ENCODE peak calls at places on chromosomes 1 and 21, in ten cellular contexts. Z is AG04450; P is A549; B is CD8-positive, alpha-beta memory T cell; X is PC-3; J is left ventricle myocardium inferior; Q is hepatocyte; F is neural progenitor cell; D is effector memory CD4-positive, alpha-beta T cell; C is mammary epithelial cell. A is an unnamed sample. For H3K9me3, the result is how much of the 10 kb centered on the place peaks cover.

GRCh38 chr1:234972411-234973191 is 156.0 kb downstream of the TOMM20 start:
- DNase-seq in Z (no peak), P (no peak), B (peak), X (no peak), J (no peak), Q (no peak), F (no peak), D (no peak), C (no peak), A (no peak)

GRCh38 chr1:178898401-178898800 is 27.5 kb upstream of the ANGPTL1 start:
- DNase-seq in Z (no peak), P (no peak), B (no peak), X (no peak), J (no peak), Q (no peak), F (no peak), D (no peak), C (no peak), A (no peak)

GRCh38 chr1:226662704-226663326 is 76.3 kb downstream of the ITPKB start:
- DNase-seq in Z (peak), P (peak), B (peak), X (peak), J (peak), Q (peak), F (no peak), D (peak), C (peak), A (peak)

GRCh38 chr1:204065986-204066300 is 7.0 kb upstream of the SOX13 start:
- DNase-seq in Z (no peak), P (no peak), B (no peak), X (no peak), J (no peak), Q (no peak), F (no peak), D (no peak), C (no peak), A (no peak)

GRCh38 chr1:103525114-103525606 is 339 bp upstream of the RNPC3 start:
- DNase-seq in Z (no peak), P (peak), B (peak), X (peak), J (no peak), Q (peak), F (peak), D (peak), C (peak), A (no peak)

GRCh38 chr1:8378202-8378601 is 60.3 kb downstream of the SLC45A1 start:
- DNase-seq in Z (peak), P (no peak), B (no peak), X (no peak), J (no peak), Q (no peak), F (no peak), D (no peak), C (no peak), A (no peak)

GRCh38 chr1:100606438-100606837 is 68.5 kb downstream of the GPR88 start:
- DNase-seq in Z (no peak), P (peak), B (no peak), X (peak), J (peak), Q (peak), F (peak), D (no peak), C (peak), A (no peak)

GRCh38 chr1:245148069-245148468 is 6.7 kb upstream of the KIF26B start:
- DNase-seq in Z (no peak), P (no peak), B (no peak), X (no peak), J (no peak), Q (no peak), F (no peak), D (no peak), C (no peak), A (no peak)

GRCh38 chr1:15883326-15883725 is 35.8 kb downstream of the SPEN start:
- DNase-seq in Z (no peak), P (no peak), B (no peak), X (no peak), J (no peak), Q (no peak), F (no peak), D (no peak), C (no peak), A (no peak)

GRCh38 chr1:213989071-213989739 is 1.4 kb downstream of the PROX1 start:
- DNase-seq in Z (no peak), P (no peak), B (no peak), X (no peak), J (no peak), Q (peak), F (peak), D (no peak), C (no peak), A (no peak)

GRCh38 chr1:198167436-198167934 is 10.7 kb downstream of the NEK7 start:
- DNase-seq in Z (no peak), P (no peak), B (peak), X (peak), J (no peak), Q (no peak), F (no peak), D (no peak), C (peak), A (no peak)

GRCh38 chr1:240254778-240255291 is 163.2 kb downstream of the FMN2 start:
- DNase-seq in Z (no peak), P (no peak), B (no peak), X (no peak), J (no peak), Q (no peak), F (peak), D (no peak), C (no peak), A (no peak)

GRCh38 chr1:230915079-230915478 is 46.8 kb upstream of the C1orf198 start:
- DNase-seq in Z (no peak), P (no peak), B (no peak), X (no peak), J (no peak), Q (peak), F (no peak), D (no peak), C (peak), A (no peak)

GRCh38 chr1:24501371-24502167 is 1.1 kb upstream of the RCAN3 start:
- DNase-seq in Z (no peak), P (peak), B (peak), X (peak), J (no peak), Q (peak), F (no peak), D (no peak), C (peak), A (peak)

GRCh38 chr1:223007250-223007649 is 135.8 kb downstream of the TLR5 start:
- DNase-seq in Z (no peak), P (no peak), B (no peak), X (no peak), J (no peak), Q (no peak), F (no peak), D (no peak), C (no peak), A (no peak)

GRCh38 chr21:25636727-25637126 is 2.3 kb upstream of the JAM2 start:
- DNase-seq in Z (no peak), P (no peak), B (no peak), X (no peak), J (no peak), Q (no peak), F (no peak), D (no peak), C (no peak), A (no peak)

GRCh38 chr1:200929530-200930278 is 35.0 kb downstream of the INAVA start:
- DNase-seq in Z (no peak), P (no peak), B (no peak), X (no peak), J (no peak), Q (no peak), F (no peak), D (no peak), C (no peak), A (no peak)

GRCh38 chr21:31132574-31133242 is 94.4 kb upstream of the KRTAP19-8 start:
- DNase-seq in Z (no peak), P (no peak), B (peak), X (no peak), J (no peak), Q (no peak), F (no peak), D (peak), C (no peak), A (no peak)

GRCh38 chr1:54310439-54311328 is 95.5 kb downstream of the SSBP3 start:
- DNase-seq in Z (no peak), P (peak), B (no peak), X (peak), J (peak), Q (peak), F (peak), D (no peak), C (peak), A (no peak)

GRCh38 chr1:25065246-25066238 is 135.5 kb upstream of the RUNX3 start:
- DNase-seq in Z (no peak), P (no peak), B (peak), X (no peak), J (no peak), Q (no peak), F (no peak), D (no peak), C (no peak), A (no peak)

GRCh38 chr1:200410566-200410878 is 686 bp upstream of the ZNF281 start:
- DNase-seq in Z (no peak), P (no peak), B (peak), X (peak), J (no peak), Q (peak), F (peak), D (no peak), C (peak), A (no peak)

GRCh38 chr1:244974550-244974949 is 110.2 kb upstream of the HNRNPU start:
- DNase-seq in Z (no peak), P (no peak), B (no peak), X (no peak), J (no peak), Q (no peak), F (no peak), D (no peak), C (no peak), A (no peak)

GRCh38 chr1:95207223-95207935 is 26.6 kb upstream of the RWDD3 start:
- DNase-seq in Z (no peak), P (no peak), B (no peak), X (no peak), J (no peak), Q (no peak), F (no peak), D (no peak), C (no peak), A (no peak)

GRCh38 chr1:1219341-1219740 is 5.4 kb upstream of the TNFRSF4 start:
- DNase-seq in Z (no peak), P (no peak), B (no peak), X (no peak), J (no peak), Q (no peak), F (no peak), D (peak), C (no peak), A (peak)

GRCh38 chr1:197541411-197541810 is 233.9 kb downstream of the DENND1B start:
- DNase-seq in Z (no peak), P (no peak), B (no peak), X (no peak), J (no peak), Q (no peak), F (peak), D (no peak), C (no peak), A (no peak)

DNA sequence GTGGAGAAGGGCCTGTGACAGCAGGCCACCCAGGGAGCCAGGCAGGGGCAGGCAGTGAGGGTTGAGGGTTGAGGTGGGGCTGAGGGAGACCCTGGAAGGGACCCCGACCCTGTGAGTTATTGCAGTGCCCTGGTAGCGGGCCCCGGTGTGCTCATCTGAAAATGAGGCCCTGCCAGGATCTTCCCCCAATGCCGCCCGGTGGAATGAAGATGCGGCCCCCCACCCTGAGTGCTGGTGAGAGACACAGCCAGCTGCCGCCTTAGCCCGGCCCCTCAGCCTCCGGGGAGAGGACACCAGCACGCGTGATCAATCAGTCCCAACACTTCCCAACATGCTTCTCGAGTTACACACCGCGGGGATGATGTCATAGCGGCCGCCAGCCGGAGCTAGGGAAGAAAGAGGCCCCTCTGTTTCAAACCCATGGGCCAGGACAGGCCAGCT is 36.1 kb upstream of the ACTRT2 start:
- DNase-seq in Z (no peak), P (no peak), B (no peak), X (no peak), J (no peak), Q (no peak), F (no peak), D (no peak), C (no peak), A (no peak)
- H3K9me3 ChIP-seq in Z (half or more), P (under half), B (under half), X (under half), J (under half), Q (under half), F (under half), D (under half), C (under half), A (under half)

GRCh38 chr1:166814611-166815010 is 24.7 kb upstream of the POGK start:
- DNase-seq in Z (no peak), P (no peak), B (no peak), X (peak), J (no peak), Q (peak), F (no peak), D (no peak), C (peak), A (no peak)

GRCh38 chr1:166822385-166822784 is 16.9 kb upstream of the POGK start:
- DNase-seq in Z (no peak), P (peak), B (no peak), X (peak), J (no peak), Q (no peak), F (no peak), D (no peak), C (no peak), A (no peak)

GRCh38 chr1:166819982-166820381 is 19.3 kb upstream of the POGK start:
- DNase-seq in Z (no peak), P (no peak), B (no peak), X (no peak), J (no peak), Q (no peak), F (no peak), D (no peak), C (no peak), A (no peak)
- H3K9me3 ChIP-seq in Z (under half), P (under half), B (under half), X (under half), J (under half), Q (under half), F (under half), D (under half), C (under half), A (under half)

DNA sequence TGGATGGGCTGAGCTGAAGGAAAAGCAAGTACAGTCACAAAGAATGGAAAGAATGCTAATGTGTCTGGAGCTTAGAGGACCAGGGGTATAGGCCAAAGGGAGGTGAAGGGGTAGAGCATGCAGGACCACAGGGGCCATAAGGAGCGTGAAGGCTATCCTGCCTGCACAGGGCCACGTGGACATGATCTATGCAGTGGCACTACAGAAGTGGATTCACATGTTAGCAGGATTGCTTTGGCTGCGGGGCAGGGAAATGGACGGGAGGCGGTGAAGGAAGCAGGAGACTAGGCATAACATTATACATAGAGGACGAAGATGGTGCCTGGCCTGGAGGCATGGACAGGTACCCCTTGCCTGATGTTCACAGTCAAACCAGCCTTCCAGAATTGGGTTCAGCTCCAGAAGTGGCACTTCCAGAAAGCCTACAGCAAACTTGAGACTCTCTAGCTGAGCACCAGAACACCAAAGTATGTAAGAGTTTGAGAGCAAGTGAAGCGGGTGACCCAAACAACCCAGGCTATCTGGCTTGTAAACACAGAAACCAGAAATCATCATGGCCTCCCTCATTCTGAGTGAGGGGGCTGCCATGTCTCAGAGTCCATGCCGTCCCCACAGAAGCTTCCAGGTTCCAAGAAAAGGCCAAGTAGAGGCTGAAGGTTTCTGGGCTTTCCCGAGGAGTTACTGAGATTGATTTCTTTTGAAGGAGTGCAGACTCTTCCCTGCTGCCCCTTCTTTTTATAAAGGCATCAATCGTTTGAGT is 135.6 kb upstream of the JUN start:
- DNase-seq in Z (no peak), P (no peak), B (no peak), X (no peak), J (no peak), Q (no peak), F (no peak), D (no peak), C (no peak), A (no peak)
- H3K9me3 ChIP-seq in Z (under half), P (under half), B (under half), X (under half), J (under half), Q (under half), F (under half), D (under half), C (under half), A (under half)

GRCh38 chr1:160553778-160554177 is 25.5 kb downstream of the CD84 start:
- DNase-seq in Z (no peak), P (no peak), B (no peak), X (no peak), J (no peak), Q (no peak), F (no peak), D (no peak), C (no peak), A (no peak)

GRCh38 chr1:160560045-160560724 is 19.1 kb downstream of the CD84 start:
- DNase-seq in Z (no peak), P (no peak), B (peak), X (no peak), J (no peak), Q (no peak), F (no peak), D (no peak), C (no peak), A (no peak)

GRCh38 chr1:160558679-160559078 is 20.6 kb downstream of the CD84 start:
- DNase-seq in Z (no peak), P (no peak), B (no peak), X (no peak), J (no peak), Q (no peak), F (no peak), D (no peak), C (no peak), A (no peak)
- H3K9me3 ChIP-seq in Z (under half), P (under half), B (under half), X (under half), J (under half), Q (under half), F (under half), D (under half), C (under half), A (under half)

GRCh38 chr1:156717411-156717810 is 10.9 kb upstream of the METTL25B start:
- DNase-seq in Z (no peak), P (no peak), B (no peak), X (no peak), J (no peak), Q (no peak), F (no peak), D (no peak), C (no peak), A (no peak)
- H3K9me3 ChIP-seq in Z (under half), P (under half), B (under half), X (under half), J (under half), Q (under half), F (under half), D (under half), C (under half), A (under half)

DNA sequence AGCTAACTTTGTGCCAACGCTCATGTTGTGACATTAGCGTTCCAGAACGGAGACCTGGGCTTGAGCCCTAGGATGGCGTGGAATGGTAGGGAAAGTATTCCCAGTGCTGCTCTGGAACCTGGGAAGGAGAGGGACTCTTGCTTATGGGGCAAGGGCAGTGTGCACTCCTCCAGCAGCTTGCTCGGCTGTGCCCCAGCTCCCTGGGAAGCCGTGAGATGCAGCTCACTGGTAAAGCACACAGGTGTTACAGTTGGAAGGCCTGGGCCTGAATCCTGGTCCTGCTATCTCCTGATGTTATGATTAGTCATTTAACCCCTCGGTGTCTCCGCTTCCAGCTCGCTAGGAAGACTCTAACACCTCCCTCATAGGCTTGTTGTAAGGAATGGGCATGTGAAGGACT is 42.4 kb upstream of the EPHA8 start:
- DNase-seq in Z (no peak), P (no peak), B (no peak), X (no peak), J (no peak), Q (no peak), F (no peak), D (no peak), C (no peak), A (no peak)
- H3K9me3 ChIP-seq in Z (under half), P (under half), B (under half), X (under half), J (under half), Q (under half), F (under half), D (under half), C (under half), A (under half)

GRCh38 chr1:49576327-49576901 is 447.3 kb downstream of the AGBL4 start:
- DNase-seq in Z (no peak), P (no peak), B (no peak), X (peak), J (no peak), Q (no peak), F (no peak), D (no peak), C (no peak), A (no peak)
- H3K9me3 ChIP-seq in Z (under half), P (under half), B (under half), X (under half), J (half or more), Q (under half), F (under half), D (under half), C (under half), A (under half)

GRCh38 chr1:4021895-4022268 is 121.8 kb upstream of the C1orf174 start:
- DNase-seq in Z (no peak), P (no peak), B (no peak), X (no peak), J (no peak), Q (no peak), F (no peak), D (no peak), C (no peak), A (no peak)

GRCh38 chr1:4019606-4020331 is 119.7 kb upstream of the C1orf174 start:
- DNase-seq in Z (no peak), P (no peak), B (no peak), X (no peak), J (no peak), Q (no peak), F (no peak), D (no peak), C (no peak), A (no peak)

GRCh38 chr1:4018721-4019521 is 118.8 kb upstream of the C1orf174 start:
- DNase-seq in Z (no peak), P (no peak), B (no peak), X (no peak), J (no peak), Q (no peak), F (no peak), D (no peak), C (no peak), A (no peak)

GRCh38 chr1:4021153-4021894 is 121.3 kb upstream of the C1orf174 start:
- DNase-seq in Z (no peak), P (no peak), B (no peak), X (no peak), J (no peak), Q (peak), F (no peak), D (no peak), C (no peak), A (no peak)

DNA sequence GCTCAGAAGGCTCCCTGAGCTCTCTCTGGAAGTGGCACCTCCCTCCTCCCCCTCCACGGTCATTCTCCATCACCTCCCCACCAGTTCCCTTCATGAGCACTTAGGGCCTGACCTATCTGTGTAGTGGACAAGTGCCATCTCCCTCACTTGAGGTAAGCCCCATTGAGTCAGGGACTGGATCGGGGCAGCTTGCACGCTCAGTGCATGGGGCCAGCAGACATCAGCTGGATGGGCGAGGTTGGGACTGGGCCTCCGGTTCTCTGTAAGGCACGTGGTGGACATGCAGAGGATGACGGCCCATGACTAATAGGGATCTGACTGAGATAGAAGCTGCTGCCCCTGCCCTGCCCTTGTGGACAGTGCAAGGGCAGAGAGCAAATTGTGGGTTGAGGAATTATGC is 120.3 kb upstream of the C1orf174 start:
- DNase-seq in Z (no peak), P (no peak), B (no peak), X (no peak), J (no peak), Q (no peak), F (no peak), D (no peak), C (no peak), A (no peak)
- H3K9me3 ChIP-seq in Z (half or more), P (under half), B (under half), X (under half), J (under half), Q (under half), F (under half), D (under half), C (under half), A (under half)